ENCODE peak calls at places on chromosomes 2 and 18, in five cellular contexts. R is WERI-Rb-1, J is neural progenitor cell, B is foreskin fibroblast, H is sigmoid colon. V is an unnamed sample.

GRCh38 chr2:85357736-85358135 is 3.2 kb downstream of the ELMOD3 start:
- DNase-seq in R (no peak), J (no peak), B (no peak), H (no peak), V (no peak)

GRCh38 chr2:152649997-152650396 is 67.3 kb downstream of the PRPF40A start:
- DNase-seq in R (no peak), J (no peak), B (no peak), H (no peak), V (no peak)

GRCh38 chr2:27152796-27153464 is 4.1 kb downstream of the TCF23 start:
- DNase-seq in R (no peak), J (no peak), B (peak), H (no peak), V (no peak)

GRCh38 chr2:241867776-241868420 is 1.6 kb upstream of the RTP5 start:
- DNase-seq in R (no peak), J (no peak), B (no peak), H (no peak), V (no peak)

GRCh38 chr2:149329470-149330126 is 789 bp upstream of the LYPD6 start:
- DNase-seq in R (peak), J (peak), B (peak), H (peak), V (no peak)

GRCh38 chr2:162198239-162198638 is 45.0 kb downstream of the FAP start:
- DNase-seq in R (no peak), J (peak), B (no peak), H (no peak), V (no peak)

GRCh38 chr2:136131961-136132839 is 14.3 kb upstream of the CXCR4 start:
- DNase-seq in R (no peak), J (no peak), B (no peak), H (no peak), V (no peak)

GRCh38 chr2:73359915-73360697 is 25.5 kb upstream of the ALMS1 start:
- DNase-seq in R (no peak), J (peak), B (peak), H (no peak), V (no peak)

GRCh38 chr2:229340086-229340760 is 69.1 kb upstream of the PID1 start:
- DNase-seq in R (no peak), J (no peak), B (peak), H (no peak), V (no peak)

GRCh38 chr18:58402247-58402646 is 226.6 kb downstream of the ALPK2 start:
- DNase-seq in R (no peak), J (no peak), B (peak), H (no peak), V (no peak)

GRCh38 chr2:44136186-44136585 is 32.5 kb upstream of the PPM1B start:
- DNase-seq in R (no peak), J (no peak), B (peak), H (no peak), V (no peak)

GRCh38 chr2:1728821-1729220 is 15.5 kb downstream of the PXDN start:
- DNase-seq in R (peak), J (peak), B (peak), H (peak), V (no peak)

GRCh38 chr18:53819174-53819573 is 405.3 kb downstream of the MBD2 start:
- DNase-seq in R (no peak), J (no peak), B (no peak), H (no peak), V (no peak)

GRCh38 chr2:136127356-136127755 is 9.4 kb upstream of the CXCR4 start:
- DNase-seq in R (no peak), J (no peak), B (no peak), H (no peak), V (no peak)

GRCh38 chr18:55420977-55421611 is 166.9 kb downstream of the TCF4 start:
- DNase-seq in R (no peak), J (no peak), B (no peak), H (no peak), V (no peak)

GRCh38 chr2:42810971-42811865 is 18.8 kb upstream of the HAAO start:
- DNase-seq in R (peak), J (peak), B (peak), H (peak), V (no peak)

GRCh38 chr2:55965966-55966365 is 42.4 kb upstream of the EFEMP1 start:
- DNase-seq in R (no peak), J (no peak), B (peak), H (no peak), V (no peak)

GRCh38 chr2:72139471-72139870 is 8.2 kb downstream of the CYP26B1 start:
- DNase-seq in R (peak), J (no peak), B (no peak), H (no peak), V (no peak)

GRCh38 chr2:238127165-238128060 is 11.1 kb upstream of the KLHL30 start:
- DNase-seq in R (peak), J (peak), B (peak), H (peak), V (no peak)

GRCh38 chr2:172270278-172271079 is 156.9 kb upstream of the ITGA6 start:
- DNase-seq in R (peak), J (peak), B (no peak), H (no peak), V (no peak)

GRCh38 chr18:10562773-10563160 is 36.9 kb downstream of the NAPG start:
- DNase-seq in R (no peak), J (no peak), B (no peak), H (no peak), V (no peak)

GRCh38 chr18:10558967-10559298 is 33.1 kb downstream of the NAPG start:
- DNase-seq in R (no peak), J (no peak), B (no peak), H (no peak), V (no peak)

GRCh38 chr18:10559566-10560456 is 34.0 kb downstream of the NAPG start:
- DNase-seq in R (peak), J (no peak), B (peak), H (peak), V (no peak)

GRCh38 chr18:10558243-10558966 is 32.6 kb downstream of the NAPG start:
- DNase-seq in R (no peak), J (no peak), B (no peak), H (no peak), V (no peak)

GRCh38 chr18:10560457-10561045 is 34.7 kb downstream of the NAPG start:
- DNase-seq in R (peak), J (peak), B (peak), H (peak), V (peak)
- H3K4me3 ChIP-seq in R (peak), J (no peak), B (peak), H (no peak), V (no peak)

GRCh38 chr2:232486558-232487384 is 863 bp downstream of the ECEL1 start:
- DNase-seq in R (no peak), J (no peak), B (no peak), H (peak), V (no peak)
- H3K4me3 ChIP-seq in R (peak), J (peak), B (no peak), H (no peak), V (peak)

DNA sequence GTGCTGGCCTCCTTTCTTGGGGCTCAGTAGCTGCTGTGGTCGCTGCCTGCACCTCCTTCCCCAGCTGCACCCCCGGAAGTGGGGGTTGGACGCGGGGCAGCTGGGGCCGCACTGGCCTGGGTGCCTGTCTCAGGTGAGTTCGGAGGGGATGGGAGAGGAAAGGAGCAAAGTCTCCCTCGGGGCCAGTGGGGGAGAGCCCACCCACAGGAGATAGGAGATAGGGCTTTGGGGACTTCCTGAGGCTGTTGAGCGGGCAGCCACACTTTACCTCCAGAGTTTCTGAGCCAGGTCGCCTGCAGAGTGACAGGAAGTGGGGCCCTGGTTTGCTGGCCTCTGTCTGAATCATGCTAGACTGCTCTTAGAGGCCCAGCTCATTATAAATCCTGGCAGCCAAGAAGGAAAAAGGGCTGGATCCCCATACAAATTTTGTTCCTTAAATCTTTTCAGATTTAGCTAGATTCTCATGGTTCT is 8.1 kb downstream of the MBP start:
- DNase-seq in R (no peak), J (no peak), B (peak), H (peak), V (no peak)
- H3K4me3 ChIP-seq in R (no peak), J (no peak), B (no peak), H (no peak), V (no peak)

DNA sequence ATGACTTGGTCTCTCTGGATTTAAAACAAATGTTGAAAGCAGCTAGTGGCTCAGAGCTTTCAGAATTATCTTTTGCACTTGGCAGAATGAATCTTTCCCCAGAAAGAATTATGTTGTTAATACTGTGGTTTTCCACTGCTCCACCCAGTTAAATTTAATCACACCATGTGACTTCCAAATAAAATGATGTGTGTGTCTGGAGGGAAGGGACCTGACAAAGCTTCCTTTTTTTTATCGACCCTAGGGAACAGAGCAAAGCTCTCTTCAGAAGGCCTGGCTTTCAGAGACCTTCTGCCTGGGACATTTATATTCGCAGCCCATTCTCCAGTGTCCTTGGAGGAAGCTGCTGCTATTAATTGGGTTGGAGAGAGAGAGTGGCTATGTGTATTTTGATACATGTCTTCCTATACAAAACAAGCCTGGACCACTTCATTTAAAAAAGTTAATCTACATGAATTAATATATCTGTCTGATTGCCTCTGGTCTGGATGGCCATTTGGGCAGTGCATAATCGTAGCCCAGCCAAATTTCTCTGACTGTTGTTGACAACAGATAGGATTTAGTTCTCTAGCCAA is 233.7 kb downstream of the PRKCE start:
- DNase-seq in R (no peak), J (no peak), B (no peak), H (no peak), V (no peak)
- H3K4me3 ChIP-seq in R (no peak), J (no peak), B (no peak), H (no peak), V (no peak)